ENCODE peak calls at places on chromosomes 4 and X, in eight cellular contexts. G is WERI-Rb-1; O is dermis blood vessel endothelial cell; X is activated T-cell treated with anti-CD3 and anti-CD28 coated beads for 24 hours; N is T-helper 2 cell; I is stimulated activated CD4-positive, alpha-beta T cell treated with anti-CD3 and anti-CD28 coated beads, Interleukin-1b, Interleukin-23, amount 100 ng/mL, for 24 hours; M is naive B cell; W is uterus. B is an unnamed sample.

GRCh38 chrX:42755820-42756219 is 22.1 kb downstream of the PPP1R2C start:
- DNase-seq in G (no peak), N (no peak), I (no peak), X (no peak), O (no peak), W (no peak), M (no peak), B (peak; percentile 23)

GRCh38 chrX:151754042-151754419 is 19.5 kb downstream of the CNGA2 start:
- DNase-seq in W (no peak), G (no peak), I (no peak), O (no peak), M (no peak), X (no peak), N (no peak), B (peak; percentile 10)

GRCh38 chr4:72280252-72280651 is 248.5 kb downstream of the NPFFR2 start:
- DNase-seq in I (no peak), M (no peak), G (no peak), X (no peak), W (no peak), N (no peak), O (no peak), B (no peak)

GRCh38 chr4:146329042-146329716 is 114.8 kb downstream of the REELD1 start:
- DNase-seq in O (peak; percentile 79), X (no peak), M (no peak), I (no peak), N (no peak), G (no peak), W (no peak), B (peak; percentile 34)

GRCh38 chr4:30471861-30472260 is 248.3 kb upstream of the PCDH7 start:
- DNase-seq in M (no peak), O (no peak), I (no peak), X (no peak), N (no peak), G (no peak), W (no peak), B (no peak)

GRCh38 chr4:74320559-74321118 is 12.4 kb downstream of the EPGN start:
- DNase-seq in N (no peak), W (no peak), O (peak; percentile 73), M (no peak), G (peak; percentile 23), I (no peak), X (no peak), B (peak; percentile 63)

GRCh38 chr4:139223682-139224317 is 46.8 kb upstream of the ELF2 start:
- DNase-seq in O (peak; percentile 34), N (no peak), M (no peak), I (no peak), X (no peak), G (no peak), W (no peak), B (no peak)

GRCh38 chr4:87108142-87108546 is 112.3 kb downstream of the KLHL8 start:
- DNase-seq in X (no peak), I (no peak), W (peak; percentile 67), O (peak; percentile 76), G (no peak), N (no peak), M (no peak), B (peak; percentile 69)

GRCh38 chr4:165505991-165506779 is 127.4 kb downstream of the CPE start:
- DNase-seq in W (no peak), N (no peak), O (no peak), X (no peak), G (no peak), M (no peak), I (no peak), B (no peak)

GRCh38 chr4:11700751-11701226 is 272.1 kb upstream of the HS3ST1 start:
- DNase-seq in M (no peak), I (no peak), W (no peak), X (no peak), G (no peak), O (no peak), N (no peak), B (no peak)

B was measured in kidney epithelial cell.